ENCODE peak calls at places on chromosome 17, in six cellular contexts. One of them, this sample, is unnamed.

GRCh38 chr17:48037924-48038323 is 327 bp upstream of the COPZ2 start:
- DNase-seq in A549: no peak
- DNase-seq in K562: no peak
- DNase-seq in endothelial cell of umbilical vein: peak
- DNase-seq in GM12878: no peak
- DNase-seq in HepG2: no peak
- DNase-seq in this sample: no peak

GRCh38 chr17:2624292-2624731 is 30.9 kb downstream of the PAFAH1B1 start:
- DNase-seq in A549: no peak
- DNase-seq in K562: no peak
- DNase-seq in endothelial cell of umbilical vein: no peak
- DNase-seq in GM12878: peak
- DNase-seq in HepG2: no peak
- DNase-seq in this sample: peak

GRCh38 chr17:47978324-47978723 is 7.4 kb downstream of the CDK5RAP3 start:
- DNase-seq in A549: peak
- DNase-seq in K562: peak
- DNase-seq in endothelial cell of umbilical vein: peak
- DNase-seq in GM12878: no peak
- DNase-seq in HepG2: peak
- DNase-seq in this sample: peak

GRCh38 chr17:44326867-44327444 is 2.3 kb upstream of the SLC25A39 start:
- DNase-seq in A549: peak
- DNase-seq in K562: peak
- DNase-seq in endothelial cell of umbilical vein: peak
- DNase-seq in GM12878: peak
- DNase-seq in HepG2: peak
- DNase-seq in this sample: peak

GRCh38 chr17:13474073-13474800 is 127.5 kb downstream of the HS3ST3A1 start:
- DNase-seq in A549: no peak
- DNase-seq in K562: no peak
- DNase-seq in endothelial cell of umbilical vein: no peak
- DNase-seq in GM12878: no peak
- DNase-seq in HepG2: no peak
- DNase-seq in this sample: no peak

GRCh38 chr17:51425793-51426192 is 165.4 kb downstream of the UTP18 start:
- DNase-seq in A549: no peak
- DNase-seq in K562: no peak
- DNase-seq in endothelial cell of umbilical vein: no peak
- DNase-seq in GM12878: no peak
- DNase-seq in HepG2: no peak
- DNase-seq in this sample: no peak

GRCh38 chr17:2282297-2282873 is 21.2 kb downstream of the SMG6 start:
- DNase-seq in A549: peak
- DNase-seq in K562: peak
- DNase-seq in endothelial cell of umbilical vein: peak
- DNase-seq in GM12878: no peak
- DNase-seq in HepG2: peak
- DNase-seq in this sample: peak

GRCh38 chr17:8662076-8662831 is 31.7 kb upstream of the MYH10 start:
- DNase-seq in A549: no peak
- DNase-seq in K562: no peak
- DNase-seq in endothelial cell of umbilical vein: no peak
- DNase-seq in GM12878: no peak
- DNase-seq in HepG2: no peak
- DNase-seq in this sample: no peak

GRCh38 chr17:50479522-50480141 is 972 bp downstream of the RSAD1 start:
- DNase-seq in A549: peak
- DNase-seq in K562: peak
- DNase-seq in endothelial cell of umbilical vein: peak
- DNase-seq in GM12878: peak
- DNase-seq in HepG2: peak
- DNase-seq in this sample: peak

GRCh38 chr17:64455993-64456885 is 7.3 kb downstream of the MILR1 start:
- DNase-seq in A549: no peak
- DNase-seq in K562: no peak
- DNase-seq in endothelial cell of umbilical vein: no peak
- DNase-seq in GM12878: no peak
- DNase-seq in HepG2: no peak
- DNase-seq in this sample: peak
- TF ChIP-seq MYC in A549: no peak
- TF ChIP-seq MYC in K562: no peak
- TF ChIP-seq MYC in endothelial cell of umbilical vein: no peak
- TF ChIP-seq MYC in GM12878: no peak
- TF ChIP-seq MYC in HepG2: no peak
- TF ChIP-seq MYC in this sample: no peak

GRCh38 chr17:82289822-82290541 is 16.5 kb upstream of the CSNK1D start:
- DNase-seq in A549: no peak
- DNase-seq in K562: peak
- DNase-seq in endothelial cell of umbilical vein: no peak
- DNase-seq in GM12878: no peak
- DNase-seq in HepG2: peak
- DNase-seq in this sample: no peak
- TF ChIP-seq CTCF in A549: no peak
- TF ChIP-seq CTCF in K562: no peak
- TF ChIP-seq CTCF in endothelial cell of umbilical vein: no peak
- TF ChIP-seq CTCF in GM12878: no peak
- TF ChIP-seq CTCF in HepG2: no peak
- TF ChIP-seq CTCF in this sample: no peak

DNA sequence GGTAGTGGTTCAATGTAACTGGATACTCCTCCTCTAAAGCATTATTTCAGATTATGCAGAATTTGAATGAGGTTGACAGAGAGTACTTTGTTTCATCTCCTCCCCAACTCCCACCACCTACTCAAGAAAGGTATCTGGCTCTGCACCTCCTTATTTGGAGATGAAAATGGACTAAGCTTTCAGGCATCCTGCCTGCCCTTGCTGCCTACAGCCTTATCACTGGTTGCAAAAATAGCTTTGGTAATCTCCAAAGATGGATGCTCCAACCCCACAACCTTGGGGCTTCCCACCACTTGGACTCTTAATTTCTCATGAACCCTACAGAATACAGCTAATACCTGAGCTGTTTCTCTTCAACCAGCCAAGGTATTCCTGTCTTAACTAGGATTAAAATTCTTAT is 45.3 kb upstream of the CORO6 start:
- DNase-seq in A549: no peak
- DNase-seq in K562: no peak
- DNase-seq in endothelial cell of umbilical vein: no peak
- DNase-seq in GM12878: no peak
- DNase-seq in HepG2: no peak
- DNase-seq in this sample: no peak
- TF ChIP-seq MAX in A549: no peak
- TF ChIP-seq MAX in K562: no peak
- TF ChIP-seq MAX in endothelial cell of umbilical vein: no peak
- TF ChIP-seq MAX in GM12878: no peak
- TF ChIP-seq MAX in HepG2: no peak
- TF ChIP-seq MAX in this sample: no peak

GRCh38 chr17:79830303-79830702 is 8.9 kb downstream of the CBX4 start:
- DNase-seq in A549: no peak
- DNase-seq in K562: peak
- DNase-seq in endothelial cell of umbilical vein: no peak
- DNase-seq in GM12878: no peak
- DNase-seq in HepG2: no peak
- DNase-seq in this sample: peak

GRCh38 chr17:79830763-79831366 is 8.4 kb downstream of the CBX4 start:
- DNase-seq in A549: no peak
- DNase-seq in K562: peak
- DNase-seq in endothelial cell of umbilical vein: no peak
- DNase-seq in GM12878: no peak
- DNase-seq in HepG2: peak
- DNase-seq in this sample: no peak

GRCh38 chr17:79829004-79829403 is 10.2 kb downstream of the CBX4 start:
- DNase-seq in A549: no peak
- DNase-seq in K562: peak
- DNase-seq in endothelial cell of umbilical vein: no peak
- DNase-seq in GM12878: no peak
- DNase-seq in HepG2: no peak
- DNase-seq in this sample: peak

GRCh38 chr17:79831367-79832210 is 7.7 kb downstream of the CBX4 start:
- DNase-seq in A549: peak
- DNase-seq in K562: peak
- DNase-seq in endothelial cell of umbilical vein: no peak
- DNase-seq in GM12878: no peak
- DNase-seq in HepG2: peak
- DNase-seq in this sample: peak

DNA sequence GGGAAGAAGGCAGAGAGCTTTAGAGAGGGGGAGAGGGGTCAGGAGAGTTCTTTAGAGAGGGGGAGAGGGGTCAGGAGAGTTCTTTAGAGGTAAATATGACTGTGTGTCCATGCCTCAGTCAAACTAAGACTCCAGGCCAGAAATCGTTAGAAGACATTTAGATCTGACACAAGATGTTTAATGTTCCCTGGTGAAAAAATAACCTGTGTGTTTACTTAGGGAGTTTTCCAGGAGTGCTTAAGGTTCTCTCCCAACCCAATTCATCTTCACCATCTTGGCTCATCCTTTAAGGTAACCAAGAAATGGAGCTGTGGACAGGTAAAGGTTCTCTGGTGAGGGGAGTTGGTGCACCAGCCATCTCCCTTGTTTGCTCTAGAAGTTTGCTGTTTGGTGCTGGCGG is 9.8 kb downstream of the CBX4 start:
- DNase-seq in A549: no peak
- DNase-seq in K562: no peak
- DNase-seq in endothelial cell of umbilical vein: no peak
- DNase-seq in GM12878: no peak
- DNase-seq in HepG2: no peak
- DNase-seq in this sample: no peak
- TF ChIP-seq MYC in A549: no peak
- TF ChIP-seq MYC in K562: no peak
- TF ChIP-seq MYC in endothelial cell of umbilical vein: no peak
- TF ChIP-seq MYC in GM12878: no peak
- TF ChIP-seq MYC in HepG2: no peak
- TF ChIP-seq MYC in this sample: no peak

GRCh38 chr17:82871776-82872561 is 32.1 kb upstream of the ZNF750 start:
- DNase-seq in A549: no peak
- DNase-seq in K562: no peak
- DNase-seq in endothelial cell of umbilical vein: no peak
- DNase-seq in GM12878: no peak
- DNase-seq in HepG2: no peak
- DNase-seq in this sample: no peak
- TF ChIP-seq CTCF in A549: no peak
- TF ChIP-seq CTCF in K562: no peak
- TF ChIP-seq CTCF in endothelial cell of umbilical vein: no peak
- TF ChIP-seq CTCF in GM12878: no peak
- TF ChIP-seq CTCF in HepG2: no peak
- TF ChIP-seq CTCF in this sample: no peak

GRCh38 chr17:21375757-21376584 is at the start of gene KCNJ12:
- DNase-seq in A549: peak
- DNase-seq in K562: no peak
- DNase-seq in endothelial cell of umbilical vein: peak
- DNase-seq in GM12878: no peak
- DNase-seq in HepG2: no peak
- DNase-seq in this sample: no peak
- TF ChIP-seq MAX in A549: no peak
- TF ChIP-seq MAX in K562: no peak
- TF ChIP-seq MAX in endothelial cell of umbilical vein: no peak
- TF ChIP-seq MAX in GM12878: no peak
- TF ChIP-seq MAX in HepG2: no peak
- TF ChIP-seq MAX in this sample: no peak

This sample was measured in NB4.